ENCODE peak calls at places on chromosome 21, in six cellular contexts. B, Q, K, E, A and W are unnamed samples.

GRCh38 chr21:26753822-26754221 is 91.4 kb downstream of the ADAMTS1 start:
- DNase-seq in A (no peak), E (no peak), K (no peak), B (no peak), Q (no peak), W (no peak)

GRCh38 chr21:46060596-46061061 is 37.3 kb upstream of the COL6A2 start:
- DNase-seq in K (no peak), B (no peak), A (no peak), Q (no peak), E (no peak), W (no peak)

GRCh38 chr21:42227909-42228708 is 9.2 kb downstream of the ABCG1 start:
- DNase-seq in B (peak), E (no peak), Q (peak), K (peak), A (peak), W (peak)

GRCh38 chr21:34536820-34537219 is 24.8 kb upstream of the KCNE1 start:
- DNase-seq in B (no peak), A (no peak), K (no peak), Q (no peak), E (no peak), W (no peak)

GRCh38 chr21:45971487-45972352 is 9.8 kb upstream of the COL6A1 start:
- DNase-seq in B (no peak), A (no peak), Q (no peak), E (no peak), K (no peak), W (no peak)

GRCh38 chr21:30072496-30072895 is 94.1 kb downstream of the CLDN17 start:
- DNase-seq in Q (no peak), E (no peak), K (no peak), A (peak), B (peak), W (no peak)

GRCh38 chr21:37424987-37425386 is 58.4 kb downstream of the DYRK1A start:
- DNase-seq in E (no peak), K (no peak), A (no peak), Q (no peak), B (no peak), W (no peak)

GRCh38 chr21:46549650-46550049 is 55.2 kb downstream of the S100B start:
- DNase-seq in Q (no peak), A (no peak), E (no peak), K (no peak), B (no peak), W (no peak)

GRCh38 chr21:39084979-39085729 is 98.1 kb downstream of the PSMG1 start:
- DNase-seq in K (no peak), A (no peak), E (no peak), B (no peak), Q (no peak), W (no peak)

GRCh38 chr21:45528981-45529784 is 13.1 kb downstream of the SLC19A1 start:
- DNase-seq in Q (no peak), K (no peak), E (no peak), A (no peak), B (no peak), W (no peak)